ENCODE peak calls at places on chromosomes 5 and 9, in nine cellular contexts. L, N, K, F, W, M, X, Q and A are unnamed samples.

GRCh38 chr5:150278046-150278760 is 11.4 kb downstream of the CAMK2A start:
- DNase-seq in X (no peak), N (no peak), F (no peak), K (no peak), L (no peak), W (no peak), M (no peak), Q (no peak), A (no peak)

GRCh38 chr5:51958473-51958872 is 575.2 kb downstream of the ISL1 start:
- DNase-seq in X (no peak), N (no peak), F (no peak), W (no peak), M (no peak), L (peak; percentile 39), K (no peak), Q (no peak), A (no peak)

GRCh38 chr9:123225374-123225813 is 43.0 kb downstream of the STRBP start:
- DNase-seq in K (peak; percentile 27), Q (peak; percentile 72), X (peak; percentile 72), M (peak; percentile 77), W (peak; percentile 52), L (peak; percentile 13), F (peak; percentile 16), N (peak; percentile 71), A (peak; percentile 34)

GRCh38 chr9:20693068-20693467 is 9.0 kb downstream of the FOCAD start:
- DNase-seq in N (no peak), Q (no peak), W (no peak), L (no peak), M (no peak), X (no peak), K (no peak), F (no peak), A (peak; percentile 21)

GRCh38 chr5:133119233-133119711 is 67.5 kb downstream of the HSPA4 start:
- DNase-seq in F (no peak), K (no peak), Q (no peak), X (no peak), N (no peak), L (no peak), W (no peak), M (no peak), A (no peak)

GRCh38 chr5:10266839-10267238 is 16.8 kb downstream of the CCT5 start:
- DNase-seq in X (no peak), N (no peak), M (no peak), W (no peak), Q (no peak), F (no peak), K (no peak), L (no peak), A (no peak)

GRCh38 chr9:133569891-133570651 is 35.6 kb downstream of the ADAMTSL2 start:
- DNase-seq in M (no peak), F (no peak), K (no peak), L (no peak), X (no peak), W (peak; percentile 95), Q (no peak), N (no peak), A (no peak)

GRCh38 chr5:112772095-112772494 is 34.4 kb downstream of the APC start:
- DNase-seq in Q (peak; percentile 5), M (no peak), L (no peak), N (peak; percentile 48), F (no peak), W (no peak), K (no peak), X (peak; percentile 28), A (no peak)

GRCh38 chr5:179300834-179301233 is 44.4 kb downstream of the ADAMTS2 start:
- DNase-seq in N (no peak), X (no peak), L (no peak), M (no peak), W (no peak), Q (no peak), F (no peak), K (no peak), A (no peak)

GRCh38 chr9:1938675-1939170 is 76.4 kb upstream of the SMARCA2 start:
- DNase-seq in X (no peak), N (no peak), K (no peak), L (no peak), F (no peak), W (no peak), M (peak; percentile 48), Q (no peak), A (no peak)